ENCODE peak calls at places on chromosome 15, in five cellular contexts. One of them, this sample, is unnamed.

GRCh38 chr15:28093761-28094535 is 5.2 kb downstream of the OCA2 start:
- DNase-seq in fibroblast of lung: no peak
- DNase-seq in transverse colon: peak; percentile 35
- DNase-seq in AG04450: no peak
- DNase-seq in astrocyte: no peak
- DNase-seq in this sample: no peak

GRCh38 chr15:77123854-77124253 is 52.9 kb upstream of the TSPAN3 start:
- DNase-seq in fibroblast of lung: no peak
- DNase-seq in transverse colon: no peak
- DNase-seq in AG04450: no peak
- DNase-seq in astrocyte: no peak
- DNase-seq in this sample: no peak

GRCh38 chr15:47711654-47712053 is 5.7 kb upstream of the SEMA6D start:
- DNase-seq in fibroblast of lung: no peak
- DNase-seq in transverse colon: no peak
- DNase-seq in AG04450: no peak
- DNase-seq in astrocyte: no peak
- DNase-seq in this sample: no peak

GRCh38 chr15:99054892-99055291 is 47.3 kb upstream of the PGPEP1L start:
- DNase-seq in fibroblast of lung: no peak
- DNase-seq in transverse colon: no peak
- DNase-seq in AG04450: no peak
- DNase-seq in astrocyte: no peak
- DNase-seq in this sample: no peak

GRCh38 chr15:98077186-98077585 is 116.7 kb downstream of the ARRDC4 start:
- DNase-seq in fibroblast of lung: no peak
- DNase-seq in transverse colon: peak; percentile 12
- DNase-seq in AG04450: no peak
- DNase-seq in astrocyte: no peak
- DNase-seq in this sample: no peak

GRCh38 chr15:36943496-36944361 is 156.6 kb downstream of the MEIS2 start:
- DNase-seq in fibroblast of lung: no peak
- DNase-seq in transverse colon: no peak
- DNase-seq in AG04450: no peak
- DNase-seq in astrocyte: no peak
- DNase-seq in this sample: no peak

GRCh38 chr15:95557226-95558046 is 773.1 kb upstream of the NR2F2 start:
- DNase-seq in fibroblast of lung: peak; percentile 96
- DNase-seq in transverse colon: no peak
- DNase-seq in AG04450: peak; percentile 61
- DNase-seq in astrocyte: peak; percentile 96
- DNase-seq in this sample: peak; percentile 81

GRCh38 chr15:88465633-88466219 is 1.5 kb downstream of the MRPL46 start:
- DNase-seq in fibroblast of lung: peak; percentile 29
- DNase-seq in transverse colon: no peak
- DNase-seq in AG04450: no peak
- DNase-seq in astrocyte: peak; percentile 12
- DNase-seq in this sample: peak; percentile 37

GRCh38 chr15:51312132-51312531 is 26.3 kb downstream of the CYP19A1 start:
- DNase-seq in fibroblast of lung: peak; percentile 48
- DNase-seq in transverse colon: no peak
- DNase-seq in AG04450: peak; percentile 68
- DNase-seq in astrocyte: peak; percentile 39
- DNase-seq in this sample: no peak

GRCh38 chr15:100712226-100712625 is 109.8 kb downstream of the ASB7 start:
- DNase-seq in fibroblast of lung: peak; percentile 69
- DNase-seq in transverse colon: peak; percentile 25
- DNase-seq in AG04450: no peak
- DNase-seq in astrocyte: peak; percentile 59
- DNase-seq in this sample: no peak

GRCh38 chr15:77500986-77501385 is 80.3 kb downstream of the HMG20A start:
- DNase-seq in fibroblast of lung: peak; percentile 47
- DNase-seq in transverse colon: no peak
- DNase-seq in AG04450: no peak
- DNase-seq in astrocyte: peak; percentile 32
- DNase-seq in this sample: no peak

GRCh38 chr15:27017168-27017809 is 46.3 kb downstream of the GABRG3 start:
- DNase-seq in fibroblast of lung: peak; percentile 72
- DNase-seq in transverse colon: no peak
- DNase-seq in AG04450: peak; percentile 47
- DNase-seq in astrocyte: peak; percentile 64
- DNase-seq in this sample: peak; percentile 33

GRCh38 chr15:27054426-27054825 is 83.4 kb downstream of the GABRG3 start:
- DNase-seq in fibroblast of lung: no peak
- DNase-seq in transverse colon: no peak
- DNase-seq in AG04450: no peak
- DNase-seq in astrocyte: no peak
- DNase-seq in this sample: no peak

GRCh38 chr15:90871716-90872480 is 3.5 kb downstream of the FURIN start:
- DNase-seq in fibroblast of lung: no peak
- DNase-seq in transverse colon: peak; percentile 33
- DNase-seq in AG04450: no peak
- DNase-seq in astrocyte: no peak
- DNase-seq in this sample: no peak

GRCh38 chr15:84598250-84598649 is 2.6 kb upstream of the ZSCAN2 start:
- DNase-seq in fibroblast of lung: no peak
- DNase-seq in transverse colon: no peak
- DNase-seq in AG04450: no peak
- DNase-seq in astrocyte: no peak
- DNase-seq in this sample: no peak

GRCh38 chr15:91032919-91033803 is 10.8 kb upstream of the VPS33B start:
- DNase-seq in fibroblast of lung: peak; percentile 10
- DNase-seq in transverse colon: peak; percentile 88
- DNase-seq in AG04450: no peak
- DNase-seq in astrocyte: no peak
- DNase-seq in this sample: peak; percentile 24

GRCh38 chr15:31326729-31327673 is at the start of gene KLF13:
- DNase-seq in fibroblast of lung: peak; percentile 61
- DNase-seq in transverse colon: peak; percentile 76
- DNase-seq in AG04450: no peak
- DNase-seq in astrocyte: no peak
- DNase-seq in this sample: peak; percentile 34

GRCh38 chr15:47900731-47901130 is 183.4 kb downstream of the SEMA6D start:
- DNase-seq in fibroblast of lung: no peak
- DNase-seq in transverse colon: no peak
- DNase-seq in AG04450: no peak
- DNase-seq in astrocyte: no peak
- DNase-seq in this sample: no peak

DNA sequence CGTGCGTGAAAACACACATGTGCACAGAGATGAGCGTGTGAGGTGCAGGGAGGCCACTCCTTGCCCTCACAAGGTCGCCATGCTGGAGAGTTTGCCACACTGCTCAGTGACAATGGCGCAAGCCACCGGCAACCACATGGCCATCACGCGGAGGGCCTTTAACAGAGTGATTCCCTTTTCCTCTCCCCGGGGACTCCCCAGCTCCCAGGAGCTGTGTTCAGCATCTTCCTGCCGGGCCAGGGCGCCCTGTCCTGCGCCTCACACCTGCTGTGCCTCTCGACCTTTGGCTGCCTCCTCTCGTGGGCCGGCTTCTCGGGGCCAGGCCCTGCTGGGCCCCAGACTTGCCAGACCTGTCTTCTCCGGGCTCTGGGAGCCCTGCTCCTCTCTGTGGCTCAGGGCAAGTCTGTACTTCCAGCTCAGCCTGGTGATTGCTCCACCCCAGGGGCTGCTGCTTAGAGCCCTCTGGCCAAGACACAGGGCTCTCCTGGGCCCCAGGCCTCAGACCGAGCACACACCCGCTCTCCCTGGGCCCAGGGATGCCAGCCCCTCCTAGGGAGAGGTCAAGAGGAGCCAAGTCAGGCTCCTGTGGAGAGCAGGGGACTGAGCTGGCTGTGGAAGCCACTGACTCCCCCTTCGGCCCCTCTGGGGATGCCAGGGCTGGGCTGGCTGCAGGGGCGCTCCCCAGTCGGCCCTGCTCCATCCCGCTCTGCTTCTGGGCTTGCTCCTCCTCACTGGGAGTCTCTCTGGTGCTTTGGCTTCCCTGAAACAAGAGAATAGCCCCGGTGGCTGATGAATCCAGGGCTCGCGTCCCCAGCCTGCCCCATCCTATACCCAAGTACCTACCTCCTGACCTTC is 5.6 kb downstream of the CCDC9B start:
- DNase-seq in fibroblast of lung: no peak
- DNase-seq in transverse colon: peak; percentile 23
- DNase-seq in AG04450: no peak
- DNase-seq in astrocyte: no peak
- DNase-seq in this sample: no peak
- H3K27ac ChIP-seq in fibroblast of lung: no peak overlapping the region
- H3K27ac ChIP-seq in transverse colon: peak overlapping the region; percentile 98
- H3K27ac ChIP-seq in AG04450: no peak overlapping the region
- H3K27ac ChIP-seq in astrocyte: no peak overlapping the region
- H3K27ac ChIP-seq in this sample: peak overlapping the region; percentile 52

DNA sequence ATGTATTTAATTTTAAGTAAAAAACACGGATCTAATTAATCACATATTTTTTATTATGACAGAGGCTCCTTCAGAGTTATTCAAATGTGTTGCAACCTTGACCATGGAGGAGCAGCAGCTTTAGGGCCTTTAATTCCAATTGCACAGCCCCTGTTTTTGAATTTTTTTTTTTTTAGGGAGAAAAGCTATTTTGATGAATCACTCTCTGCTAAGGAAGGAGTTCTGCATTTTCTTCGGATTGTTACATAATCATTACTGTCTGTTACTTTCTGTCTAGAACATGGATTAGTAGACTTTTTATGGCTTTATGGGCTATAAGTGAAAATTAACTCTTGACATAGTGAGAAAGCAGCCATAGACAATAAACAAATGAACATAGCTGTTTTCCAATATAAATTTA is 90.8 kb downstream of the MCTP2 start:
- DNase-seq in fibroblast of lung: peak; percentile 2
- DNase-seq in transverse colon: no peak
- DNase-seq in AG04450: no peak
- DNase-seq in astrocyte: no peak
- DNase-seq in this sample: no peak
- H3K27ac ChIP-seq in fibroblast of lung: no peak overlapping the region
- H3K27ac ChIP-seq in transverse colon: peak overlapping the region; percentile 19
- H3K27ac ChIP-seq in AG04450: no peak overlapping the region
- H3K27ac ChIP-seq in astrocyte: no peak overlapping the region
- H3K27ac ChIP-seq in this sample: no peak overlapping the region

GRCh38 chr15:62749036-62749435 is 293.5 kb upstream of the TPM1 start:
- DNase-seq in fibroblast of lung: no peak
- DNase-seq in transverse colon: no peak
- DNase-seq in AG04450: no peak
- DNase-seq in astrocyte: no peak
- DNase-seq in this sample: no peak
- H3K27ac ChIP-seq in fibroblast of lung: no peak overlapping the region
- H3K27ac ChIP-seq in transverse colon: no peak overlapping the region
- H3K27ac ChIP-seq in AG04450: no peak overlapping the region
- H3K27ac ChIP-seq in astrocyte: no peak overlapping the region
- H3K27ac ChIP-seq in this sample: no peak overlapping the region

GRCh38 chr15:35013370-35013769 is 25.3 kb upstream of the ZNF770 start:
- DNase-seq in fibroblast of lung: no peak
- DNase-seq in transverse colon: no peak
- DNase-seq in AG04450: no peak
- DNase-seq in astrocyte: no peak
- DNase-seq in this sample: no peak

GRCh38 chr15:35019401-35020327 is 31.6 kb upstream of the ZNF770 start:
- DNase-seq in fibroblast of lung: peak; percentile 21
- DNase-seq in transverse colon: no peak
- DNase-seq in AG04450: no peak
- DNase-seq in astrocyte: peak; percentile 11
- DNase-seq in this sample: no peak

GRCh38 chr15:35014265-35014664 is 26.2 kb upstream of the ZNF770 start:
- DNase-seq in fibroblast of lung: no peak
- DNase-seq in transverse colon: no peak
- DNase-seq in AG04450: no peak
- DNase-seq in astrocyte: no peak
- DNase-seq in this sample: no peak
- H3K27ac ChIP-seq in fibroblast of lung: no peak overlapping the region
- H3K27ac ChIP-seq in transverse colon: no peak overlapping the region
- H3K27ac ChIP-seq in AG04450: no peak overlapping the region
- H3K27ac ChIP-seq in astrocyte: no peak overlapping the region
- H3K27ac ChIP-seq in this sample: no peak overlapping the region